ENCODE peak calls at places on chromosomes 4 and X, in eight cellular contexts. L is A549, V is SJCRH30, G is left ventricle myocardium inferior, M is cardiac muscle cell, U is OCI-LY7, Q is left lung, P is mesendoderm. W is an unnamed sample. For H3K4me1, the result is how much of the 10 kb centered on the place peaks cover.

GRCh38 chr4:52837716-52838558 is 24.2 kb upstream of the RASL11B start:
- DNase-seq in Q (no peak), V (peak), M (peak), U (no peak), P (peak), L (no peak), G (no peak), W (no peak)

GRCh38 chrX:148135738-148136137 is 154.6 kb downstream of the FMR1NB start:
- DNase-seq in L (no peak), U (no peak), V (no peak), Q (no peak), G (no peak), P (no peak), M (no peak), W (no peak)

GRCh38 chr4:92953462-92953861 is 649.7 kb downstream of the GRID2 start:
- DNase-seq in M (no peak), G (no peak), P (no peak), U (no peak), L (no peak), V (no peak), Q (no peak), W (no peak)

GRCh38 chr4:77074961-77075855 is 581 bp downstream of the CCNI start:
- DNase-seq in G (peak), M (peak), Q (peak), V (peak), U (peak), P (peak), L (peak), W (peak)

GRCh38 chr4:128291096-128291495 is 3.5 kb upstream of the PGRMC2 start:
- DNase-seq in G (no peak), M (no peak), Q (no peak), P (no peak), V (no peak), L (no peak), U (no peak), W (no peak)

GRCh38 chrX:107716045-107716684 is 59.4 kb downstream of the TSC22D3 start:
- DNase-seq in P (peak), M (peak), V (peak), L (no peak), Q (no peak), G (no peak), U (peak), W (no peak)

GRCh38 chr4:33724685-33725084 is 2519.6 kb downstream of the ARAP2 start:
- DNase-seq in U (no peak), P (peak), G (no peak), V (no peak), L (no peak), Q (no peak), M (no peak), W (no peak)

GRCh38 chrX:113962338-113962737 is 621.5 kb upstream of the HTR2C start:
- DNase-seq in U (peak), V (no peak), Q (no peak), M (no peak), P (no peak), L (no peak), G (no peak), W (no peak)

GRCh38 chrX:15579778-15580747 is 20.7 kb downstream of the ACE2 start:
- DNase-seq in V (peak), U (no peak), M (no peak), Q (no peak), L (no peak), P (peak), G (peak), W (no peak)

GRCh38 chrX:3271485-3272186 is 74.8 kb downstream of the MXRA5 start:
- DNase-seq in V (peak), L (peak), P (no peak), Q (no peak), U (no peak), M (no peak), G (no peak), W (no peak)

GRCh38 chrX:132501606-132502005 is 12.8 kb upstream of the MBNL3 start:
- DNase-seq in G (no peak), Q (no peak), P (no peak), L (no peak), U (no peak), M (no peak), V (no peak), W (no peak)

GRCh38 chr4:22070256-22070655 is 121.7 kb upstream of the KCNIP4 start:
- DNase-seq in V (no peak), G (no peak), U (no peak), L (no peak), Q (no peak), P (peak), M (no peak), W (no peak)

GRCh38 chr4:27819261-27819660 is 958.6 kb downstream of the STIM2 start:
- DNase-seq in M (no peak), Q (no peak), P (no peak), U (no peak), L (no peak), G (no peak), V (no peak), W (no peak)

GRCh38 chr4:77022581-77023133 is 53.1 kb downstream of the CCNI start:
- DNase-seq in G (no peak), Q (no peak), V (peak), P (peak), M (peak), U (no peak), L (no peak), W (no peak)

GRCh38 chr4:183074288-183074990 is 24.6 kb upstream of the WWC2 start:
- DNase-seq in U (no peak), L (peak), P (peak), G (no peak), Q (no peak), M (peak), V (no peak), W (no peak)

GRCh38 chrX:135520022-135520552 is 373 bp upstream of the INTS6L start:
- DNase-seq in M (peak), U (peak), L (no peak), G (no peak), V (no peak), P (peak), Q (no peak), W (no peak)

GRCh38 chr4:165966833-165967232 is 93.8 kb downstream of the TLL1 start:
- DNase-seq in P (peak), L (no peak), M (no peak), U (no peak), Q (no peak), G (no peak), V (no peak), W (no peak)
- H3K27ac ChIP-seq in P (no peak), L (no peak), M (no peak), U (no peak), Q (no peak), G (no peak), V (no peak), W (no peak)

DNA sequence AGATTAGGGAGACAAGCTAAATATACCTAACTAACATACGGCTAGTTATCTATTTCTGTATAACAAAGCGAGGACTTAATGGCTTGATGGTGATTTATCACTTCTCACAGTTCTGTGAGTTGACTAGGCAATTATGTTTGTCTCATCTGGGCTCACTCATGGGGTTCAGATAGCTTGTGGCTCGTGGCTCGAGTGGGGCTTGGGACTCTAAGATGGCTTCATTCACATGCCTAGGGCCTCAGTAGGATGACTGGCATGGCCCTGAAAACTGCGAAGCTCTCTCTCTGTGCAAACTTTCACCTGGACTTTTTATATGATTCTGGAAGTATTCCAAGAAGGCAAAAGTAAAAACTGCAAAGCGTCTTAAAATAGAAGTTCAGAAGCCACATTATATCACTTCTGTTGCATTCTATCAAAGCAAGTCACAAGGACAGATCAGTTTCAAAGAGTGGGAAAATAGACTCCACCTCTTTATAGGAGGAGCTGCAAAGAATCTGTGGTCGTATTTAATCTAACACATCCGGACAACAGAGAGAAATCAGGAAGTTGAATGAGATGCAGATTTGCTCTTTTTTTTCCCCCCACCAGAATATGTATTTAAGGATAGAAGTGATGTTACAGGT is 491.2 kb downstream of the INPP4B start:
- DNase-seq in Q (no peak), U (no peak), V (no peak), P (no peak), G (no peak), L (no peak), M (peak), W (peak)
- H3K4me1 ChIP-seq in Q (under half), U (under half), V (under half), P (under half), G (half or more), L (under half), M (under half), W (half or more)

DNA sequence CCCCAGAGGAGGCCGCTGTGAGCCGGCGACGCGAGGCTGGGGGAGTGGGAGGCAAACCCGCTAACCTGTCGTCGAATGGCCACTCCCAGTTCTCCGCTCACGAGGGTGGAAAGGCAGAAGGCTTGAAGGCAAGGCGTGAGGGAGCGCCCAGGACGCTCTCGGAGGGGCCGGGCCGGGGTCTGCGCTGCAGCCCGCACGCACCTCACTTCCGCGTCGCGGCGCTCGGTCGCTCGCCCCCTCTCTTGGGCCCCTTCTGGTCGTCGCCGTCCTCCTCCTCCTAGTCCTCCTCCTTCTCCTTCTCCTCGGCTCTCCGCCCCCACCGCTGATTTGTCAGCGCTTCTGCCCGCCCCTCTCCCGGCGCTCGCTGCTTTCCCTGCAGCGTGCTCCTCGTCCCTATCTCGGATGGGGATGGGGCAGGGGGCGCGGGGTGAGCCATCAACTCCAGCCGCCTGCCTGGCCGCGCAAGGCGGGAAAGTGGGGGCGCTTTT is at the start of gene SNCA:
- DNase-seq in P (peak), Q (peak), L (peak), V (peak), G (peak), M (peak), U (no peak), W (no peak)
- H3K27ac ChIP-seq in P (peak), Q (peak), L (no peak), V (peak), G (peak), M (peak), U (no peak), W (no peak)

DNA sequence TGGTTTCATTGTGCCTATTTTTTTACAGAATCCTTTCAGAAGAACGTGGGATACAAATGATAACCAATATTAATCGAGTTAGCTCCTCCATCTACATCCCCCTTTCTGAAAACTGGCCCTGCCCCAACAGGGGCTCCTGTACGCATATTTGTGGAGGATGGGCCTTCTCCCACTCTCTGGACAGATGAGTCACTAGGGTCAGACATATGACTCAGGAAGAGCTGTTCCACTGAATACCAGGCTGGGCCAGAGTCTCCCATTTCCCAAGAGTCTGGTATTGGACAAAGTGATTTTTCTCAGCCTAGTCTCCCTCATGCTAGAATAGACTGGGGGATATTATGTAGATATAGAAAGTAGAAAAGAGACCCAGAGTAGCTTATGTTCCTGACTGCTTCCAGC is 142.4 kb downstream of the TSPAN5 start:
- DNase-seq in Q (no peak), G (no peak), V (peak), P (peak), L (peak), M (no peak), U (no peak), W (no peak)
- H3K4me1 ChIP-seq in Q (under half), G (under half), V (under half), P (under half), L (under half), M (half or more), U (under half), W (under half)

GRCh38 chrX:103480526-103480925 is 38.8 kb downstream of the RAB40A start:
- DNase-seq in V (no peak), P (no peak), M (no peak), L (no peak), U (no peak), G (no peak), Q (no peak), W (no peak)
- H3K27ac ChIP-seq in V (no peak), P (no peak), M (no peak), L (no peak), U (no peak), G (no peak), Q (no peak), W (no peak)

DNA sequence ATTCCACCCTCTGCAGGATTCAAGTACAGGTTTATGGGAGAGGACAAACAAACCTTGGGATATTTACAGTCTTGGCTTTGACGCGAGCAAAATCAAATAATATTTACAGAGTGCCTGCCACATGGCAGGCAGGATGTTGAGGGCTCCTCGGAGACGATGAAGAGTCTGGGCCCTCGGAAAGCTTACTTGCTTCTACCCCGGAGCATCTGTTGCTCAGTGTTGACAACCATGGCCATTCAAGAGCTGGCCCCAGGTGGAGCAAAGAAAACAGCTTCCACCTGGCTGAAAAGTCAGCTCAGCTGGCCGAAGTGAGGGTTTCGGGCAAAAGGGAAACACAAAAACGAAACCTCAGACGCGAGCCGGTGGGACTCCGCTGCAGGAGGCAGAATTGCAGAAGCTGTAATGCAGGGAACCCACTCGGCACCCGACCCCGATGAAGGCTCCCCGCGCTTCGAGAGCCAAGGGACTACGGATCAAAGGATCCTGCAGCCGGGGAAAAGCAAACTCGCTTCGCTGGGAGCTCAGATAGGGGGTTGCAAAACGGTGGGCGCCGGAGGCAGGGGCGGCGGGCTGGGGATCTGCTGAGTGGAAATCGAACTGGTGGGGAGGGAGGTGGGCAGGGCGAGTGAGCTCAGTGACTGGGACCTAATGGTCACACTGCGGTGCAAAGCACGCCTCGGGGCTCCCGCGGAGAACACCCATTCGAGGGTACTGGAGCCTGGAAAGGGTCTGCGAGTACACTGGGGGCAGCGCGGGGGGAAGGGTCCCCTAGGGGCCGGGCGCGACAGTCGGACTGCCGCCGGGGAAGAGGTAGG is 777 bp downstream of the ATP8A1 start:
- DNase-seq in P (peak), Q (peak), U (peak), G (peak), V (no peak), L (no peak), M (peak), W (peak)
- H3K4me1 ChIP-seq in P (under half), Q (under half), U (under half), G (half or more), V (under half), L (under half), M (under half), W (under half)

GRCh38 chr4:1763550-1764080 is 29.5 kb upstream of the FGFR3 start:
- DNase-seq in V (peak), Q (no peak), G (no peak), P (no peak), U (peak), L (no peak), M (no peak), W (no peak)

GRCh38 chr4:1764670-1765069 is 28.4 kb upstream of the FGFR3 start:
- DNase-seq in L (no peak), U (no peak), V (no peak), Q (no peak), G (no peak), M (no peak), P (no peak), W (no peak)

GRCh38 chr4:1761130-1761688 is 31.9 kb upstream of the FGFR3 start:
- DNase-seq in U (no peak), P (no peak), M (no peak), Q (no peak), V (no peak), G (no peak), L (no peak), W (no peak)

GRCh38 chr4:1762264-1763010 is 30.7 kb upstream of the FGFR3 start:
- DNase-seq in Q (no peak), U (no peak), V (no peak), L (no peak), P (no peak), G (no peak), M (no peak), W (no peak)

GRCh38 chr4:1763070-1763549 is 30.0 kb upstream of the FGFR3 start:
- DNase-seq in G (no peak), U (no peak), P (no peak), Q (no peak), L (no peak), M (no peak), V (no peak), W (no peak)
- H3K27ac ChIP-seq in G (no peak), U (no peak), P (no peak), Q (no peak), L (peak), M (no peak), V (no peak), W (no peak)

GRCh38 chrX:40145670-40146470 is 48.1 kb upstream of the BCOR start:
- DNase-seq in V (peak), Q (no peak), M (no peak), G (no peak), L (no peak), P (no peak), U (no peak), W (no peak)
- H3K4me1 ChIP-seq in V (under half), Q (half or more), M (under half), G (half or more), L (under half), P (under half), U (half or more), W (under half)

DNA sequence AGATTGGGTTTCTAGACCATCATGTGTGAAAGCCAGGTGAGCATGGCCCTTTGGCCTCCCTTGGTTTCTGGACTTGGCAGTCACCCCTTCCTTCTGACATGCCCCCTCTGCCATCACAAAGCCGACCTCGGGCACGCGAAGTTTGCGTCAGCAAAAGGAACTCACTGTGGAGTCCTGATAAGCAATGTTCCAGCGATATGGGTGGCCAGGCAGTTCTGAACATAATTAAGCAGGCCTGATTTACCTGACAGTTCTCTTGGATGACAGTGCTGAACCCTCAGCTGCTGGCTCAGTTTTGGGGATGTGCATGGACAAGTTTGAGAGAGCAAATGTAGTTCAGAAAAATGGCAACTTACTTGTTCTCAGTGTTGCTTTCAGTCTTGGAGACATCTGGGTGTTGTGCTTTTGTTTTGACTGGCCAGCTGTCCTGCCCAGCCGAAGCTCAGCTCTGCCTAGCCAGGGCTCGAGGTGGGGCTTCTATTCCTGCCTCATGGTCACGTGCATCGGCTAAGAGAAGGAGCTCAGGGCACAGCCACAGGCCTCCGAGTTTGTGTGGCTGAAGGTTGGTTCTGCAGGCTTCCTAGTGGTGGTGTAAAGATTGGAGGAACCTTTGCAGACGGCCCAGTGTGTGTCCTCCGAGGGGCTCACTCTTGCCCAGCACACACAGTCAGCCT is 78.3 kb downstream of the CLDN34 start:
- DNase-seq in U (no peak), P (no peak), Q (no peak), L (no peak), M (no peak), G (peak), V (no peak), W (no peak)
- H3K27ac ChIP-seq in U (no peak), P (no peak), Q (no peak), L (peak), M (no peak), G (peak), V (no peak), W (no peak)

GRCh38 chr4:115275615-115276014 is 162.2 kb upstream of the NDST4 start:
- DNase-seq in Q (peak), P (no peak), V (no peak), M (no peak), L (no peak), U (peak), G (no peak), W (no peak)
- H3K4me1 ChIP-seq in Q (under half), P (under half), V (under half), M (under half), L (under half), U (half or more), G (under half), W (under half)

W was measured in CD8-positive, alpha-beta memory T cell.